ENCODE peak calls at places on chromosomes 12 and 14, in nine cellular contexts. U is GM10248; X is H4; S is ACHN; C is HTR-8/SVneo; H is cerebellum; J is stimulated activated CD8-positive, alpha-beta memory T cell treated with anti-CD3 and anti-CD28 coated beads, Interleukin-4, amount 100 ng/mL, for 1 hour; A is fibroblast of the aortic adventitia; Y is G401. P is an unnamed sample.

GRCh38 chr14:77114609-77115008 is 16.6 kb downstream of the CIPC start:
- DNase-seq in U (no peak), X (no peak), S (no peak), C (no peak), H (no peak), J (no peak), A (no peak), Y (no peak), P (no peak)

GRCh38 chr14:68263563-68264350 is 444.2 kb downstream of the RAD51B start:
- DNase-seq in U (no peak), X (no peak), S (no peak), C (no peak), H (no peak), J (no peak), A (peak), Y (no peak), P (no peak)

GRCh38 chr12:71581206-71581605 is 82.4 kb downstream of the ZFC3H1 start:
- DNase-seq in U (no peak), X (peak), S (no peak), C (no peak), H (no peak), J (no peak), A (no peak), Y (no peak), P (no peak)

GRCh38 chr12:58529114-58529665 is 391.1 kb downstream of the LRIG3 start:
- DNase-seq in U (no peak), X (peak), S (no peak), C (no peak), H (no peak), J (no peak), A (peak), Y (no peak), P (no peak)

GRCh38 chr12:57826966-57827365 is 8.4 kb upstream of the AVIL start:
- DNase-seq in U (no peak), X (no peak), S (no peak), C (no peak), H (no peak), J (no peak), A (no peak), Y (no peak), P (no peak)

GRCh38 chr12:125983094-125983783 is 918.0 kb downstream of the AACS start:
- DNase-seq in U (no peak), X (peak), S (peak), C (no peak), H (no peak), J (no peak), A (peak), Y (no peak), P (peak)

GRCh38 chr12:66065146-66065545 is 65.4 kb downstream of the LLPH start:
- DNase-seq in U (no peak), X (no peak), S (peak), C (no peak), H (no peak), J (no peak), A (peak), Y (no peak), P (no peak)

GRCh38 chr14:63650336-63650952 is 8.8 kb upstream of the WDR89 start:
- DNase-seq in U (no peak), X (peak), S (no peak), C (no peak), H (no peak), J (no peak), A (peak), Y (no peak), P (no peak)

GRCh38 chr12:128449146-128449894 is 182.3 kb downstream of the TMEM132C start:
- DNase-seq in U (no peak), X (no peak), S (no peak), C (no peak), H (no peak), J (no peak), A (no peak), Y (no peak), P (no peak)

GRCh38 chr12:102479099-102479887 is 1.1 kb downstream of the IGF1 start:
- DNase-seq in U (no peak), X (no peak), S (no peak), C (no peak), H (no peak), J (no peak), A (no peak), Y (no peak), P (no peak)

GRCh38 chr14:54428527-54428926 is 12.6 kb downstream of the CNIH1 start:
- DNase-seq in U (no peak), X (no peak), S (no peak), C (no peak), H (no peak), J (no peak), A (no peak), Y (no peak), P (no peak)

GRCh38 chr12:10722905-10723866 is at the start of gene YBX3:
- DNase-seq in U (peak), X (peak), S (peak), C (peak), H (peak), J (no peak), A (peak), Y (peak), P (peak)

GRCh38 chr12:121121805-121122204 is 10.9 kb upstream of the P2RX7 start:
- DNase-seq in U (no peak), X (no peak), S (no peak), C (no peak), H (no peak), J (no peak), A (no peak), Y (no peak), P (no peak)

GRCh38 chr12:442235-442884 is 17.4 kb upstream of the B4GALNT3 start:
- DNase-seq in U (peak), X (peak), S (peak), C (peak), H (peak), J (no peak), A (peak), Y (peak), P (peak)

GRCh38 chr12:47394070-47394469 is 311.8 kb downstream of the RPAP3 start:
- DNase-seq in U (no peak), X (no peak), S (no peak), C (no peak), H (no peak), J (no peak), A (no peak), Y (peak), P (no peak)

GRCh38 chr12:109548258-109548657 is 25.0 kb downstream of the MMAB start:
- DNase-seq in U (no peak), X (no peak), S (no peak), C (no peak), H (no peak), J (no peak), A (no peak), Y (no peak), P (no peak)

GRCh38 chr14:31071151-31071550 is 45.0 kb upstream of the STRN3 start:
- DNase-seq in U (no peak), X (no peak), S (no peak), C (no peak), H (no peak), J (no peak), A (no peak), Y (no peak), P (no peak)

GRCh38 chr12:120724720-120725119 is 906 bp upstream of the ACADS start:
- DNase-seq in U (no peak), X (no peak), S (no peak), C (no peak), H (no peak), J (no peak), A (no peak), Y (no peak), P (no peak)

GRCh38 chr12:30687265-30687986 is 8.2 kb downstream of the IPO8 start:
- DNase-seq in U (no peak), X (no peak), S (no peak), C (no peak), H (no peak), J (no peak), A (peak), Y (no peak), P (no peak)

GRCh38 chr12:13211859-13212664 is 15.5 kb downstream of the EMP1 start:
- DNase-seq in U (peak), X (peak), S (peak), C (no peak), H (peak), J (peak), A (peak), Y (peak), P (peak)

GRCh38 chr14:93044116-93044515 is 71.6 kb downstream of the ITPK1 start:
- DNase-seq in U (no peak), X (no peak), S (no peak), C (no peak), H (no peak), J (no peak), A (peak), Y (no peak), P (no peak)

P was measured in NCI-H460.